ENCODE peak calls at places on chromosomes 12 and 14, in nine cellular contexts. C is AG04450; J is CD8-positive, alpha-beta memory T cell; A is left ventricle myocardium inferior; R is ascending aorta; G is kidney epithelial cell; Q is HCT116; U is lower lobe of right lung; F is breast epithelium. E is an unnamed sample.
A peak's percentile ranks its signal among the peaks of the same experiment; 100 is the strongest.

GRCh38 chr14:102012336-102012735 is 48.0 kb downstream of the DYNC1H1 start:
- DNase-seq in C (no peak), J (no peak), A (no peak), R (no peak), G (no peak), Q (no peak), U (no peak), F (no peak), E (no peak)

GRCh38 chr12:91852646-91853045 is 293.0 kb downstream of the BTG1 start:
- DNase-seq in C (no peak), J (no peak), A (no peak), R (no peak), G (no peak), Q (no peak), U (no peak), F (no peak), E (no peak)

GRCh38 chr12:61757831-61758505 is 502.2 kb upstream of the USP15 start:
- DNase-seq in C (no peak), J (no peak), A (no peak), R (no peak), G (no peak), Q (no peak), U (no peak), F (no peak), E (no peak)

GRCh38 chr14:23633160-23633701 is 2.9 kb upstream of the DHRS2 start:
- DNase-seq in C (no peak), J (no peak), A (no peak), R (no peak), G (no peak), Q (no peak), U (no peak), F (peak; percentile 16), E (no peak)

GRCh38 chr14:77618381-77618780 is 1.9 kb upstream of the SPTLC2 start:
- DNase-seq in C (no peak), J (no peak), A (no peak), R (no peak), G (no peak), Q (no peak), U (no peak), F (no peak), E (no peak)

GRCh38 chr14:54316652-54317051 is 80.2 kb upstream of the CDKN3 start:
- DNase-seq in C (no peak), J (no peak), A (no peak), R (no peak), G (no peak), Q (no peak), U (no peak), F (no peak), E (no peak)

GRCh38 chr12:126667340-126667739 is 1599.6 kb upstream of the TMEM132C start:
- DNase-seq in C (no peak), J (no peak), A (no peak), R (no peak), G (peak; percentile 25), Q (no peak), U (no peak), F (no peak), E (peak; percentile 98)

GRCh38 chr14:80425686-80426085 is 214.4 kb upstream of the DIO2 start:
- DNase-seq in C (peak; percentile 87), J (no peak), A (no peak), R (no peak), G (peak; percentile 88), Q (peak; percentile 18), U (no peak), F (no peak), E (peak; percentile 93)

GRCh38 chr12:109910969-109911348 is 10.9 kb downstream of the TCHP start:
- DNase-seq in C (no peak), J (no peak), A (no peak), R (no peak), G (no peak), Q (peak; percentile 43), U (peak; percentile 47), F (no peak), E (peak; percentile 18)

GRCh38 chr12:30203981-30204380 is 420.2 kb upstream of the TMTC1 start:
- DNase-seq in C (no peak), J (no peak), A (no peak), R (no peak), G (no peak), Q (no peak), U (no peak), F (no peak), E (no peak)

GRCh38 chr14:96470331-96470730 is 31.9 kb upstream of the PAPOLA start:
- DNase-seq in C (no peak), J (no peak), A (no peak), R (no peak), G (no peak), Q (peak; percentile 8), U (no peak), F (no peak), E (no peak)

GRCh38 chr12:28704477-28705169 is 444.5 kb upstream of the FAR2 start:
- DNase-seq in C (no peak), J (no peak), A (no peak), R (no peak), G (no peak), Q (no peak), U (no peak), F (no peak), E (peak; percentile 57)

GRCh38 chr12:122946690-122947271 is 19.5 kb downstream of the ABCB9 start:
- DNase-seq in C (peak; percentile 97), J (peak; percentile 78), A (peak; percentile 68), R (peak; percentile 94), G (peak; percentile 99), Q (peak; percentile 92), U (peak; percentile 91), F (peak; percentile 99), E (peak; percentile 100)

DNA sequence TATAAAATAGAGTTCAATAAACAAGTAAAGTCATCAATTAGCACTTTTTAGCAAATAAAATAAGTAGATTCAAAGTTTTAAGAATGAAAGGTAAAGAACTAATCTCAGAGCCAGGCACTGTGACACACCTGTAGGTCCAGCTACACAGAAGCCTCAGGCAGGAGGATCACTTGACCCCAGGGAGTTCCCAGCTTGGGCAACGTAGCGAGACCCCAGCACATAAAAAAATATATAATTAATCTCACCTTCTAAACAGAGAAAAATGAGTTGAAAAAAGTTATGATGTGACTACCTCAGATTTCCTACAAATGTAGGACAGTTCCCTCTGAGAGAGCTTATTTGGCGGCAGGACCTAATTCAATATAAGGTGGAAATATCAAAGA is 19.3 kb downstream of the DAD1 start:
- DNase-seq in C (no peak), J (no peak), A (no peak), R (no peak), G (no peak), Q (no peak), U (no peak), F (no peak), E (no peak)
- H3K4me3 ChIP-seq in C (no peak overlapping the region), J (peak overlapping the region; percentile 40), A (no peak overlapping the region), R (no peak overlapping the region), G (no peak overlapping the region), Q (no peak overlapping the region), U (no peak overlapping the region), F (no peak overlapping the region), E (no peak overlapping the region)

DNA sequence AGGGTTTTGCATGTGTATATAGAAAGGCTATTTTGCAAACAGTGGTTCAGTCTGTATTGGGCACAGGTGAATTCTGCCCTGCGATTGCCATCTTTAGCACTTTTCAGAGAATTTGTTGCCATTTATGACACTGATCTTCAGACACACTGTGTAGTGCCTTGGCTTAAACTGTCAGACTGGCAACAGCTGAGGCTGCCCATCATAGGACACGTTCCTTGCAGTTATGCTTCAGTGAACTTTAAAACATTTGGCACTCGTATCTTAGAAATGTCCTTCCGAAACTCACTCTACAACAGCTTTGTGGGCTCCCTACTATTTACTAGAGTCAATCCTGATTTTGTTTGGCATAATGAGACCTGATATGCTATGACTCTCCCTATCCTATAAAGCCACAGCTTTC is 29.1 kb downstream of the AP5M1 start:
- DNase-seq in C (no peak), J (no peak), A (no peak), R (no peak), G (no peak), Q (no peak), U (no peak), F (no peak), E (no peak)
- H3K4me3 ChIP-seq in C (no peak overlapping the region), J (no peak overlapping the region), A (no peak overlapping the region), R (no peak overlapping the region), G (no peak overlapping the region), Q (no peak overlapping the region), U (no peak overlapping the region), F (no peak overlapping the region), E (no peak overlapping the region)

GRCh38 chr14:52948039-52948438 is 2.8 kb downstream of the FERMT2 start:
- DNase-seq in C (no peak), J (no peak), A (no peak), R (no peak), G (no peak), Q (no peak), U (no peak), F (no peak), E (no peak)

GRCh38 chr14:52950410-52950897 is 396 bp downstream of the FERMT2 start:
- DNase-seq in C (no peak), J (peak; percentile 49), A (peak; percentile 58), R (no peak), G (no peak), Q (no peak), U (peak; percentile 56), F (peak; percentile 51), E (no peak)

GRCh38 chr14:52949711-52950409 is 990 bp downstream of the FERMT2 start:
- DNase-seq in C (no peak), J (no peak), A (no peak), R (no peak), G (no peak), Q (no peak), U (no peak), F (no peak), E (peak; percentile 61)

GRCh38 chr14:52949249-52949648 is 1.6 kb downstream of the FERMT2 start:
- DNase-seq in C (no peak), J (no peak), A (no peak), R (no peak), G (no peak), Q (no peak), U (no peak), F (no peak), E (no peak)

GRCh38 chr14:52948836-52949235 is 2.0 kb downstream of the FERMT2 start:
- DNase-seq in C (no peak), J (no peak), A (no peak), R (no peak), G (no peak), Q (no peak), U (no peak), F (no peak), E (no peak)
- H3K4me3 ChIP-seq in C (peak overlapping the region; percentile 100), J (no peak overlapping the region), A (peak overlapping the region; percentile 95), R (peak overlapping the region; percentile 87), G (peak overlapping the region; percentile 67), Q (no peak overlapping the region), U (peak overlapping the region; percentile 92), F (peak overlapping the region; percentile 93), E (peak overlapping the region; percentile 98)

DNA sequence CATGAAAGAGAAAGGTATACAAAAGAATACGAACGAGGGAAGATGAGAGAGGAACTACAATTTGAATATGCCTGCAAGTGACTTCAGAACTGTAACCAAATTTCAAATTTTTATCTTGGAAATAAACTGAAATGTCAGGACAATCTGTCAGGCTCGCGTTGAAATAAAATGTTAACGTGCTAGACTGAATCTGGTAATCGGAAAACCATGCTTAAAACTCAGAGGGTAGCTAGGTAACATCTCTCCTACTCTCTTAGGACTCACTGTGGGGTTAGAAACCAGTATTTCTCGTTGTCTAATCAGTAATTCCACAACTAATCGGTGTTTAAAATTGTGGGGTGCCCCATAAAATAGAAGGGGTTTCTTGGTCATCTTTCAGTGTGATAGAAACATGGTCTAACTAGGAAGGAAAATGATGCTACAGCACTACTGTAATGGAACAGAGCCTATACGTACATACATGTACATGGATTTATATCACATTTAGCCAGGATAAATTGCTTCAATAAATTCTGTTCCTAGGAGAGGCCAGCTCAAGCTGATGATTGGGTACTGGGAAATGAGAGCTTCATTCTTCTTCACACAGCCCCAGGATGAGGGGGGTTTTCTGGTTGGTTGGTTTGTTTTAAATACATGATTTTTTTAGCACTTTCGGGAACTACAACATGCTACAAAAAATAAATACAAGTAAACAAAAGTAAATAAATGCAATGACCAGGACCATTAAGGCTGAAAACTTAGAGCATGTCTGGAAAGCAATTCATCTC is 23.8 kb downstream of the ATF7 start:
- DNase-seq in C (no peak), J (no peak), A (no peak), R (no peak), G (no peak), Q (no peak), U (no peak), F (no peak), E (no peak)
- H3K4me3 ChIP-seq in C (no peak overlapping the region), J (no peak overlapping the region), A (no peak overlapping the region), R (peak overlapping the region; percentile 51), G (no peak overlapping the region), Q (no peak overlapping the region), U (no peak overlapping the region), F (no peak overlapping the region), E (no peak overlapping the region)

E was measured in fibroblast of lung.